ENCODE peak calls at places on chromosomes 1 and 21, in eight cellular contexts. L is activated T-helper 17 cell treated with anti-CD3 and anti-CD28 coated beads, Interleukin-2, amount 50 U/mL, for 72 hours; K is HCT116; S is activated naive CD4-positive, alpha-beta T cell treated with anti-CD3 and anti-CD28 coated beads, Interleukin-2, amount 50 U/mL, for 72 hours; G is aorta; A is right cardiac atrium; Z is thoracic aorta; U is stimulated activated naive CD8-positive, alpha-beta T cell treated with anti-CD3 and anti-CD28 coated beads, Interleukin-15, Interleukin-2, amounts not matched to agents 100 U/mL and 50 U/mL, for 24 hours. J is an unnamed sample.
A peak's percentile ranks its signal among the peaks of the same experiment; 100 is the strongest.

GRCh38 chr1:234515411-234515810 is 36.4 kb upstream of the TARBP1 start:
- ATAC-seq in L (no peak), K (peak; percentile 63), S (peak; percentile 48), G (no peak), A (no peak), Z (no peak), U (no peak), J (no peak)

GRCh38 chr1:2241820-2242219 is 13.7 kb downstream of the SKI start:
- ATAC-seq in L (no peak), K (no peak), S (no peak), G (no peak), A (peak; percentile 2), Z (no peak), U (no peak), J (no peak)

GRCh38 chr1:10784998-10785854 is 11.2 kb downstream of the CASZ1 start:
- ATAC-seq in L (no peak), K (no peak), S (no peak), G (no peak), A (no peak), Z (no peak), U (no peak), J (no peak)

GRCh38 chr1:90729484-90730246 is 12.6 kb upstream of the BARHL2 start:
- ATAC-seq in L (no peak), K (no peak), S (peak; percentile 67), G (no peak), A (no peak), Z (no peak), U (no peak), J (no peak)

GRCh38 chr1:192524223-192524622 is 51.4 kb upstream of the RGS1 start:
- ATAC-seq in L (no peak), K (no peak), S (no peak), G (peak; percentile 88), A (peak; percentile 68), Z (peak; percentile 94), U (no peak), J (peak; percentile 72)

GRCh38 chr1:224929335-224930237 is at the start of gene DNAH14:
- ATAC-seq in L (peak; percentile 32), K (peak; percentile 98), S (peak; percentile 61), G (peak; percentile 79), A (peak; percentile 99), Z (no peak), U (peak; percentile 57), J (peak; percentile 94)

GRCh38 chr1:172581273-172581672 is 48.3 kb downstream of the SUCO start:
- ATAC-seq in L (no peak), K (no peak), S (no peak), G (no peak), A (no peak), Z (no peak), U (no peak), J (no peak)

GRCh38 chr21:37146320-37147225 is 73.5 kb downstream of the TTC3 start:
- ATAC-seq in L (no peak), K (no peak), S (no peak), G (no peak), A (no peak), Z (no peak), U (no peak), J (no peak)

GRCh38 chr1:225735252-225736149 is 42.1 kb upstream of the SRP9 start:
- ATAC-seq in L (no peak), K (no peak), S (no peak), G (peak; percentile 89), A (peak; percentile 95), Z (peak; percentile 90), U (no peak), J (peak; percentile 93)

GRCh38 chr1:231395996-231396385 is 26.1 kb downstream of the EGLN1 start:
- ATAC-seq in L (no peak), K (peak; percentile 35), S (no peak), G (no peak), A (no peak), Z (no peak), U (no peak), J (no peak)

GRCh38 chr1:1285618-1286311 is 5.5 kb downstream of the SCNN1D start:
- ATAC-seq in L (no peak), K (peak; percentile 12), S (peak; percentile 5), G (no peak), A (no peak), Z (no peak), U (no peak), J (no peak)

J was measured in gastroesophageal sphincter.